ENCODE peak calls at places on chromosomes 7 and 10, in six cellular contexts. J, T, S, M, E and N are unnamed samples.

GRCh38 chr7:39451901-39452300 is 114.3 kb upstream of the YAE1 start:
- DNase-seq in J (no peak), T (no peak), S (no peak), M (no peak), E (no peak), N (no peak)

GRCh38 chr10:35912615-35913170 is 270.6 kb upstream of the FZD8 start:
- DNase-seq in J (peak; percentile 8), T (no peak), S (peak; percentile 65), M (peak; percentile 39), E (no peak), N (peak; percentile 73)

GRCh38 chr7:140541513-140542192 is 62.3 kb upstream of the MKRN1 start:
- DNase-seq in J (peak; percentile 76), T (no peak), S (peak; percentile 87), M (peak; percentile 96), E (no peak), N (peak; percentile 94)

GRCh38 chr7:143499246-143499645 is 21.6 kb downstream of the TAS2R41 start:
- DNase-seq in J (no peak), T (no peak), S (no peak), M (no peak), E (no peak), N (peak; percentile 83)

GRCh38 chr7:2001601-2002442 is 230.9 kb downstream of the MAD1L1 start:
- DNase-seq in J (no peak), T (no peak), S (no peak), M (no peak), E (no peak), N (no peak)

GRCh38 chr10:50398823-50399222 is 147.5 kb upstream of the ASAH2 start:
- DNase-seq in J (no peak), T (no peak), S (no peak), M (no peak), E (no peak), N (no peak)

GRCh38 chr10:112779025-112779765 is 170.9 kb upstream of the TCF7L2 start:
- DNase-seq in J (no peak), T (no peak), S (peak; percentile 27), M (no peak), E (no peak), N (no peak)

GRCh38 chr7:147981072-147981813 is 609.3 kb upstream of the C7orf33 start:
- DNase-seq in J (no peak), T (no peak), S (no peak), M (no peak), E (peak; percentile 93), N (no peak)

GRCh38 chr7:78734626-78735025 is 718.8 kb downstream of the MAGI2 start:
- DNase-seq in J (no peak), T (no peak), S (no peak), M (no peak), E (no peak), N (no peak)

GRCh38 chr7:42876182-42877068 is 35.4 kb downstream of the C7orf25 start:
- DNase-seq in J (peak; percentile 74), T (peak; percentile 71), S (peak; percentile 75), M (peak; percentile 88), E (peak; percentile 65), N (peak; percentile 78)

GRCh38 chr10:16341637-16342036 is 95.2 kb upstream of the PTER start:
- DNase-seq in J (no peak), T (no peak), S (no peak), M (no peak), E (no peak), N (no peak)

GRCh38 chr7:134546903-134547737 is 1.8 kb upstream of the AKR1B15 start:
- DNase-seq in J (peak; percentile 77), T (peak; percentile 59), S (peak; percentile 74), M (peak; percentile 94), E (peak; percentile 66), N (no peak)

GRCh38 chr10:63409465-63410027 is 56.2 kb downstream of the JMJD1C start:
- DNase-seq in J (no peak), T (no peak), S (peak; percentile 42), M (no peak), E (no peak), N (peak; percentile 76)

GRCh38 chr7:96233528-96234154 is 88.3 kb downstream of the SLC25A13 start:
- DNase-seq in J (no peak), T (no peak), S (no peak), M (no peak), E (no peak), N (no peak)

GRCh38 chr10:121243899-121244241 is 354.4 kb downstream of the FGFR2 start:
- DNase-seq in J (no peak), T (no peak), S (no peak), M (no peak), E (no peak), N (no peak)

GRCh38 chr10:76071638-76072317 is 640.4 kb downstream of the LRMDA start:
- DNase-seq in J (no peak), T (no peak), S (peak; percentile 49), M (no peak), E (no peak), N (no peak)

GRCh38 chr10:80356563-80356999 is at the start of the genes DYDC1 and DYDC2:
- DNase-seq in J (peak; percentile 94), T (no peak), S (no peak), M (peak; percentile 97), E (peak; percentile 67), N (peak; percentile 30)

GRCh38 chr10:79380125-79380917 is 33.1 kb downstream of the PPIF start:
- DNase-seq in J (no peak), T (no peak), S (peak; percentile 77), M (no peak), E (no peak), N (peak; percentile 88)

GRCh38 chr10:79349766-79350406 is 2.6 kb downstream of the PPIF start:
- DNase-seq in J (no peak), T (no peak), S (no peak), M (no peak), E (no peak), N (no peak)

GRCh38 chr7:44334734-44335097 is 9.3 kb upstream of the CAMK2B start:
- DNase-seq in J (no peak), T (no peak), S (no peak), M (no peak), E (no peak), N (no peak)

GRCh38 chr7:107960306-107960705 is 42.7 kb downstream of the LAMB1 start:
- DNase-seq in J (no peak), T (no peak), S (no peak), M (no peak), E (no peak), N (no peak)

GRCh38 chr10:30553625-30554442 is 75.7 kb downstream of the LYZL2 start:
- DNase-seq in J (peak; percentile 30), T (no peak), S (peak; percentile 16), M (peak; percentile 85), E (no peak), N (peak; percentile 81)

GRCh38 chr10:79399242-79399831 is 46.1 kb downstream of the ZCCHC24 start:
- DNase-seq in J (peak; percentile 63), T (no peak), S (no peak), M (peak; percentile 77), E (no peak), N (peak; percentile 98)

GRCh38 chr7:157120181-157120580 is 18.5 kb upstream of the UBE3C start:
- DNase-seq in J (no peak), T (no peak), S (no peak), M (no peak), E (no peak), N (no peak)

GRCh38 chr7:157113607-157114006 is 25.1 kb upstream of the UBE3C start:
- DNase-seq in J (no peak), T (no peak), S (no peak), M (no peak), E (no peak), N (no peak)

GRCh38 chr7:157117796-157118195 is 20.9 kb upstream of the UBE3C start:
- DNase-seq in J (no peak), T (no peak), S (no peak), M (no peak), E (no peak), N (no peak)

GRCh38 chr7:157112706-157113105 is 26.0 kb upstream of the UBE3C start:
- DNase-seq in J (no peak), T (no peak), S (no peak), M (no peak), E (no peak), N (no peak)

DNA sequence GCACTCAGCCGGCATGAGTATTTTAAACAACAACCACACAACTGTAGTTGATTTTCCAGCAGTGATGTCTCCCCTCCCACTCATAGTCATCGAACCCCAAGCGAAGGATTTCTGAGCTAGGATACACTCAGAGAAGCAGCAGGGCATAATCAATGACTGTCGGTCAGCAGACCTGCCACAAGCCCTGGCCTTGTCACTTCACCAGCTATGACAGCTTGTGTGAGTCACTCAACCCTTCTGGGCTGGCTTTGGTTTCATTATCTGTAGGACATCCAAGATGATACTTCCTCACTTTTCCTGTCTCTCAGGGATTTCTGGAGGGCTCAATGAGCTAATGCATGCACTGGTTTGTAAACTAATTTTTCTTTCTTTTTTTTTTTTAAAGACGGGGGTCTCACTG is 22.0 kb upstream of the UBE3C start:
- DNase-seq in J (no peak), T (no peak), S (peak; percentile 17), M (no peak), E (no peak), N (peak; percentile 11)
- H3K4me2 ChIP-seq in J (no peak overlapping the region), T (no peak overlapping the region), S (no peak overlapping the region), M (no peak overlapping the region), E (no peak overlapping the region), N (no peak overlapping the region)

GRCh38 chr7:92810242-92810611 is 26.1 kb downstream of the CDK6 start:
- DNase-seq in J (no peak), T (peak; percentile 24), S (no peak), M (no peak), E (peak; percentile 59), N (no peak)

GRCh38 chr7:92809397-92810241 is 26.8 kb downstream of the CDK6 start:
- DNase-seq in J (peak; percentile 21), T (peak; percentile 80), S (peak; percentile 89), M (peak; percentile 81), E (peak; percentile 97), N (peak; percentile 95)

GRCh38 chr7:92815412-92815811 is 21.0 kb downstream of the CDK6 start:
- DNase-seq in J (no peak), T (no peak), S (no peak), M (no peak), E (peak; percentile 77), N (no peak)

GRCh38 chr7:92811158-92811557 is 25.2 kb downstream of the CDK6 start:
- DNase-seq in J (no peak), T (no peak), S (no peak), M (no peak), E (no peak), N (no peak)

GRCh38 chr7:92813390-92814024 is 22.9 kb downstream of the CDK6 start:
- DNase-seq in J (no peak), T (peak; percentile 85), S (no peak), M (no peak), E (peak; percentile 89), N (peak; percentile 75)
- TF ChIP-seq EZH2phosphoT487 in J (no peak), T (no peak), S (no peak), M (no peak), E (no peak), N (no peak)

DNA sequence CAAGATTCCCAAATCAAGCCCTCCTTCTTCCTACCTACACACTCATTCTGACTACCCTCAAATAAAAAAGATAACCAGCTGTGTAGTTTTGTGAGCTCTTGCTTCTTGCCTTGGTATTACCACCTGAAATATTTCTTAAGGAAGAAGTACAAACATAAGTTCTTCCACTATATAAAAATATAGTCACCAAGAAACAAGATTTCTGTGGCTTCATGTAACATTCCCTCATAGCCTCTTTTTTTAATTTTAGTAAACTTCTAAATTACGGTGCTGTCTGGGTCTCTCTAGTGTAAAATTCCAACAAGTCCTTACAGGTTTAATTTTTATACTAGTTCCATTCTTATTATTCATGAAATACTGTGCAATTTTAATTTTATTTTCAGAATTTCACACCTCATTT is 9.0 kb downstream of the SKAP2 start:
- DNase-seq in J (no peak), T (no peak), S (no peak), M (no peak), E (no peak), N (no peak)
- H3K4me3 ChIP-seq in J (no peak overlapping the region), T (no peak overlapping the region), S (no peak overlapping the region), M (no peak overlapping the region), E (no peak overlapping the region), N (no peak overlapping the region)

GRCh38 chr7:27142562-27143021 is 889 bp downstream of the HOXA5 start:
- DNase-seq in J (no peak), T (no peak), S (no peak), M (no peak), E (no peak), N (no peak)
- H3K4me2 ChIP-seq in J (peak overlapping the region; percentile 81), T (peak overlapping the region; percentile 47), S (no peak overlapping the region), M (peak overlapping the region; percentile 93), E (no peak overlapping the region), N (no peak overlapping the region)